ENCODE peak calls at places on chromosomes 4 and X, in four cellular contexts. C is suprapubic skin, T is aorta, V is tibial artery. N is an unnamed sample.

GRCh38 chr4:83272900-83273299 is 11.7 kb downstream of the COQ2 start:
- DNase-seq in C (no peak), T (no peak), V (no peak), N (no peak)

GRCh38 chr4:16226816-16227461 is 668 bp upstream of the TAPT1 start:
- DNase-seq in C (peak; percentile 76), T (peak; percentile 85), V (peak; percentile 56), N (peak; percentile 27)

GRCh38 chr4:104451573-104451972 is 43.1 kb downstream of the CXXC4 start:
- DNase-seq in C (no peak), T (no peak), V (no peak), N (no peak)

GRCh38 chr4:73068496-73069337 is 799 bp downstream of the COX18 start:
- DNase-seq in C (no peak), T (no peak), V (no peak), N (no peak)

GRCh38 chr4:124854968-124855367 is 142.4 kb upstream of the ANKRD50 start:
- DNase-seq in C (no peak), T (no peak), V (no peak), N (no peak)

GRCh38 chr4:110867981-110868380 is 245.1 kb upstream of the PITX2 start:
- DNase-seq in C (no peak), T (no peak), V (no peak), N (no peak)

GRCh38 chr4:8330821-8331566 is 61.4 kb downstream of the HTRA3 start:
- DNase-seq in C (peak; percentile 65), T (peak; percentile 55), V (no peak), N (no peak)

GRCh38 chr4:16264798-16265197 is 38.5 kb upstream of the TAPT1 start:
- DNase-seq in C (no peak), T (no peak), V (no peak), N (no peak)

GRCh38 chr4:158560284-158560683 is 38.6 kb downstream of the RXFP1 start:
- DNase-seq in C (no peak), T (no peak), V (no peak), N (no peak)

GRCh38 chrX:110563276-110563675 is 204.6 kb downstream of the RTL9 start:
- DNase-seq in C (no peak), T (no peak), V (no peak), N (no peak)

GRCh38 chr4:40910706-40911105 is 161.0 kb downstream of the NSUN7 start:
- DNase-seq in C (no peak), T (no peak), V (no peak), N (no peak)

GRCh38 chr4:3313556-3314228 is 20.9 kb downstream of the RGS12 start:
- DNase-seq in C (peak; percentile 30), T (peak; percentile 51), V (no peak), N (no peak)

GRCh38 chr4:145565328-145565727 is 53.9 kb upstream of the MMAA start:
- DNase-seq in C (no peak), T (no peak), V (no peak), N (no peak)

GRCh38 chrX:125407314-125407713 is 87.6 kb downstream of the TEX13C start:
- DNase-seq in C (no peak), T (no peak), V (no peak), N (no peak)

GRCh38 chr4:39637572-39638357 is 900 bp downstream of the SMIM14 start:
- DNase-seq in C (no peak), T (peak; percentile 82), V (peak; percentile 55), N (peak; percentile 25)

GRCh38 chr4:159778298-159778697 is 675.4 kb downstream of the RAPGEF2 start:
- DNase-seq in C (no peak), T (no peak), V (no peak), N (no peak)

GRCh38 chr4:101075536-101075935 is 271.8 kb downstream of the PPP3CA start:
- DNase-seq in C (no peak), T (no peak), V (no peak), N (no peak)

GRCh38 chrX:115652221-115652620 is 91.2 kb downstream of the PLS3 start:
- DNase-seq in C (no peak), T (no peak), V (no peak), N (no peak)

GRCh38 chrX:19886375-19886774 is 1.0 kb downstream of the SH3KBP1 start:
- DNase-seq in C (no peak), T (no peak), V (no peak), N (no peak)

GRCh38 chrX:19886888-19887531 is 390 bp downstream of the SH3KBP1 start:
- DNase-seq in C (peak; percentile 68), T (peak; percentile 82), V (peak; percentile 22), N (no peak)

GRCh38 chrX:19883878-19884277 is 3.5 kb downstream of the SH3KBP1 start:
- DNase-seq in C (no peak), T (no peak), V (no peak), N (no peak)

GRCh38 chrX:19888419-19888879 is 1.0 kb upstream of the SH3KBP1 start:
- DNase-seq in C (no peak), T (no peak), V (peak; percentile 24), N (peak; percentile 61)

DNA sequence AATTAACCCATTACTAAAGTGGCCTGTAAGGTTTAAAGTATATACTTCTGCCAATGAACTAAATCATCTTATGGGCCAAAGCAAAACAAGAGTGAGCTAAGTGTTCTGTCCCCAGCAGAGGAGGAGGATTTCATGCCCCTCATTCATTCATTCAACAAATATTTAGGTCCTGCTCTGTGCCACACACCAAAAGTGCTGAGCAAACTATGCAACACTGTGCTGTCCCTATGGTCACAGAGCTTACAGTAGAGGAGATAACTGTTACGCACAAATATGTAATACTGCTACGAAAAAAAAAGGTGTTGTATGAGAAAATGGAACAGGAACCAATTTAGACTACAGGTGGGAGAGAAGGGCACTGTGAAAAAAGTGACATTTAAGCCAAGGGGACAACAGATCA is 1.7 kb downstream of the SH3KBP1 start:
- DNase-seq in C (no peak), T (no peak), V (no peak), N (no peak)
- H3K27ac ChIP-seq in C (no peak overlapping the region), T (no peak overlapping the region), V (no peak overlapping the region), N (no peak overlapping the region)

DNA sequence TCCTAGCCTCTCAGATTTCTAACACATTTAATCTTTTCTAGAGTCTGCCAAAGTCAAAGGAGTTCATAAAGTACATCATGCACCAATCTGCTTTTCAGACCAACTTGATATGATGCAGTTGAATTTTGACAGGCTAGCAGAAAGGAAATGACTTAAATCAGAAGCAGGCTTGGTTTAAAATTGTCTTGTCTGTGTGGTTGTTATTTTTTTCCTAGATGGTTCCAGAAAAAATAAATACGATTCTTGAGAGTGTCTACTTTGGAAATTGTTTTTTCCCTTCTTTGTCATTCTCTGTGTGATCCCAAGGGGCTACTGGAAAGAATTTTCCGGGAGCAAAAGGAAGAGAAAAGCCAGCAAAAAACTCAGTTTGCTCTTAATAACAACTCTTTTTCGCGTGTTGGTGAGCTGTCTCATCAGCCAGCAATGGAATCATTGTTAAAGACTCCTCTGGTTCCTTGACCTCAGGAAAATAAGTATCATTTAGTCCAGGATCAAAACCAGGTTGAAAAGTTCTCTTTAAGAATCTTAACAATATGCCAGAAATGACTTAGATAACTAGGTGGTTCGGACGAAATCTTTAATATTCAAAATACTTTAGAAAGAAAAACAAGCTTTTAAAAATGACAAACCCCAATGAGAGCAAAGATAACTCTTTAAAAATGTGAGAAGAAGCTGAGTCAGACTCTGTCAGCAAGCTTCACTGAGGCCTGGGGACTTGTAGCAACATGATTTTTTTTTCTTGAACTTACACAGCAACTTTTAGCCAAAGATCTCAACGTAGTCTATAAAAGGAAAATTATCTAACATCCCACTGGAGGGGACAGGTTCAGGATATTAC is 49.7 kb upstream of the GAB1 start:
- DNase-seq in C (no peak), T (no peak), V (no peak), N (no peak)
- H3K27ac ChIP-seq in C (peak overlapping the region; percentile 78), T (peak overlapping the region; percentile 82), V (peak overlapping the region; percentile 72), N (peak overlapping the region; percentile 37)

GRCh38 chr4:25970241-25970675 is 56.2 kb downstream of the SMIM20 start:
- DNase-seq in C (no peak), T (no peak), V (no peak), N (no peak)

GRCh38 chr4:25973346-25973745 is 59.3 kb downstream of the SMIM20 start:
- DNase-seq in C (no peak), T (no peak), V (no peak), N (no peak)

GRCh38 chr4:25966171-25966570 is 52.2 kb downstream of the SMIM20 start:
- DNase-seq in C (no peak), T (no peak), V (no peak), N (no peak)

GRCh38 chr4:25969374-25969773 is 55.4 kb downstream of the SMIM20 start:
- DNase-seq in C (no peak), T (no peak), V (no peak), N (no peak)

GRCh38 chr4:25970691-25971427 is 56.8 kb downstream of the SMIM20 start:
- DNase-seq in C (no peak), T (no peak), V (no peak), N (no peak)
- H3K27ac ChIP-seq in C (no peak overlapping the region), T (no peak overlapping the region), V (no peak overlapping the region), N (peak overlapping the region; percentile 36)

DNA sequence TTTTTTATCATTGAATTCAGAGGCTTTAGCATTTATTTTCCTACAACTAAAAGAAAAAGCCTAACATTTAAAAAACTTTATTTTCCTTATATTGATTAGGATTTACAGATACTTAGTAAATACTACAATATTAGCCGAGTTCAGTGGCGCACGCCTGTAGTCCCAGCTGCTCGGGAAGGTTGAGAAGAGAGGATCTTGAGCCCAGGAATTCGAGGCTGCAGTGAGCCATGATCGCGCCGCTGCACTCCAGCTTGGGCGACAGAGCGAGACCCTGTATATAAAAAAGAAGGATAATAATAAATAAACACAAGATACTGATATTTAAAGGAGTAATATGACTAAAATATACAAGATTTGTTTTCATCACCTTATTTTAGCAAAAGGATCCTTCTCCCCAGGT is 686 bp upstream of the UPF3B start:
- DNase-seq in C (no peak), T (no peak), V (no peak), N (no peak)
- H3K27ac ChIP-seq in C (no peak overlapping the region), T (no peak overlapping the region), V (peak overlapping the region; percentile 89), N (peak overlapping the region; percentile 64)

GRCh38 chr4:80006935-80007744 is 65.9 kb downstream of the ANTXR2 start:
- DNase-seq in C (no peak), T (no peak), V (peak; percentile 22), N (no peak)
- H3K27ac ChIP-seq in C (no peak overlapping the region), T (no peak overlapping the region), V (no peak overlapping the region), N (no peak overlapping the region)

GRCh38 chr4:70709551-70710080 is 12.1 kb upstream of the RUFY3 start:
- DNase-seq in C (no peak), T (no peak), V (no peak), N (no peak)
- H3K27ac ChIP-seq in C (no peak overlapping the region), T (no peak overlapping the region), V (no peak overlapping the region), N (peak overlapping the region; percentile 1)